ENCODE peak calls at places on chromosomes 12 and 14, in ten cellular contexts. One of them, this sample, is unnamed.

GRCh38 chr12:91074068-91074819 is 16.4 kb upstream of the KERA start:
- DNase-seq in activated naive CD8-positive, alpha-beta T cell treated with anti-CD3 and anti-CD28 coated beads for 36 hours: no peak
- DNase-seq in DMS79 treated with DMSO at 0.1 percent for 48 hours: no peak
- DNase-seq in NCI-H187: no peak
- DNase-seq in substantia nigra: no peak
- DNase-seq in cardiac fibroblast: no peak
- DNase-seq in ELR: no peak
- DNase-seq in pancreas: no peak
- DNase-seq in activated CD8-positive, alpha-beta T cell treated with anti-CD3 and anti-CD28 coated beads for 36 hours: no peak
- DNase-seq in activated CD4-positive, alpha-beta T cell treated with anti-CD3 and anti-CD28 coated beads for 1 hour: no peak
- DNase-seq in this sample: no peak

GRCh38 chr14:80275208-80275850 is 64.0 kb upstream of the DIO2 start:
- DNase-seq in DMS79 treated with DMSO at 0.1 percent for 48 hours: no peak
- DNase-seq in pancreas: no peak
- DNase-seq in substantia nigra: no peak
- DNase-seq in activated CD8-positive, alpha-beta T cell treated with anti-CD3 and anti-CD28 coated beads for 36 hours: no peak
- DNase-seq in activated CD4-positive, alpha-beta T cell treated with anti-CD3 and anti-CD28 coated beads for 1 hour: no peak
- DNase-seq in NCI-H187: no peak
- DNase-seq in ELR: peak; percentile 51
- DNase-seq in activated naive CD8-positive, alpha-beta T cell treated with anti-CD3 and anti-CD28 coated beads for 36 hours: no peak
- DNase-seq in cardiac fibroblast: peak; percentile 63
- DNase-seq in this sample: no peak

GRCh38 chr14:24300326-24300980 is 803 bp downstream of the NOP9 start:
- DNase-seq in substantia nigra: no peak
- DNase-seq in activated naive CD8-positive, alpha-beta T cell treated with anti-CD3 and anti-CD28 coated beads for 36 hours: no peak
- DNase-seq in DMS79 treated with DMSO at 0.1 percent for 48 hours: no peak
- DNase-seq in cardiac fibroblast: no peak
- DNase-seq in ELR: no peak
- DNase-seq in pancreas: no peak
- DNase-seq in activated CD4-positive, alpha-beta T cell treated with anti-CD3 and anti-CD28 coated beads for 1 hour: no peak
- DNase-seq in NCI-H187: no peak
- DNase-seq in activated CD8-positive, alpha-beta T cell treated with anti-CD3 and anti-CD28 coated beads for 36 hours: no peak
- DNase-seq in this sample: no peak

GRCh38 chr12:62983594-62983993 is 48.6 kb upstream of the PPM1H start:
- DNase-seq in activated CD8-positive, alpha-beta T cell treated with anti-CD3 and anti-CD28 coated beads for 36 hours: peak; percentile 1
- DNase-seq in ELR: peak; percentile 19
- DNase-seq in activated CD4-positive, alpha-beta T cell treated with anti-CD3 and anti-CD28 coated beads for 1 hour: no peak
- DNase-seq in pancreas: no peak
- DNase-seq in DMS79 treated with DMSO at 0.1 percent for 48 hours: no peak
- DNase-seq in activated naive CD8-positive, alpha-beta T cell treated with anti-CD3 and anti-CD28 coated beads for 36 hours: no peak
- DNase-seq in substantia nigra: no peak
- DNase-seq in NCI-H187: no peak
- DNase-seq in cardiac fibroblast: peak; percentile 6
- DNase-seq in this sample: no peak

GRCh38 chr12:120764766-120765165 is 39.1 kb downstream of the ACADS start:
- DNase-seq in substantia nigra: no peak
- DNase-seq in cardiac fibroblast: no peak
- DNase-seq in pancreas: no peak
- DNase-seq in activated naive CD8-positive, alpha-beta T cell treated with anti-CD3 and anti-CD28 coated beads for 36 hours: no peak
- DNase-seq in activated CD8-positive, alpha-beta T cell treated with anti-CD3 and anti-CD28 coated beads for 36 hours: no peak
- DNase-seq in NCI-H187: no peak
- DNase-seq in activated CD4-positive, alpha-beta T cell treated with anti-CD3 and anti-CD28 coated beads for 1 hour: no peak
- DNase-seq in DMS79 treated with DMSO at 0.1 percent for 48 hours: no peak
- DNase-seq in ELR: no peak
- DNase-seq in this sample: no peak

GRCh38 chr12:124837958-124838803 is 25.5 kb downstream of the SCARB1 start:
- DNase-seq in activated CD8-positive, alpha-beta T cell treated with anti-CD3 and anti-CD28 coated beads for 36 hours: no peak
- DNase-seq in activated naive CD8-positive, alpha-beta T cell treated with anti-CD3 and anti-CD28 coated beads for 36 hours: no peak
- DNase-seq in ELR: peak; percentile 100
- DNase-seq in DMS79 treated with DMSO at 0.1 percent for 48 hours: peak; percentile 57
- DNase-seq in substantia nigra: no peak
- DNase-seq in activated CD4-positive, alpha-beta T cell treated with anti-CD3 and anti-CD28 coated beads for 1 hour: no peak
- DNase-seq in NCI-H187: no peak
- DNase-seq in pancreas: no peak
- DNase-seq in cardiac fibroblast: peak; percentile 97
- DNase-seq in this sample: peak; percentile 59

GRCh38 chr14:72060917-72061316 is 128.7 kb downstream of the RGS6 start:
- DNase-seq in NCI-H187: no peak
- DNase-seq in pancreas: no peak
- DNase-seq in substantia nigra: no peak
- DNase-seq in activated naive CD8-positive, alpha-beta T cell treated with anti-CD3 and anti-CD28 coated beads for 36 hours: no peak
- DNase-seq in cardiac fibroblast: no peak
- DNase-seq in ELR: no peak
- DNase-seq in DMS79 treated with DMSO at 0.1 percent for 48 hours: no peak
- DNase-seq in activated CD4-positive, alpha-beta T cell treated with anti-CD3 and anti-CD28 coated beads for 1 hour: no peak
- DNase-seq in activated CD8-positive, alpha-beta T cell treated with anti-CD3 and anti-CD28 coated beads for 36 hours: no peak
- DNase-seq in this sample: no peak

GRCh38 chr12:32298917-32299316 is 100.4 kb upstream of the FGD4 start:
- DNase-seq in cardiac fibroblast: no peak
- DNase-seq in pancreas: no peak
- DNase-seq in activated CD4-positive, alpha-beta T cell treated with anti-CD3 and anti-CD28 coated beads for 1 hour: no peak
- DNase-seq in NCI-H187: no peak
- DNase-seq in substantia nigra: no peak
- DNase-seq in activated CD8-positive, alpha-beta T cell treated with anti-CD3 and anti-CD28 coated beads for 36 hours: no peak
- DNase-seq in DMS79 treated with DMSO at 0.1 percent for 48 hours: no peak
- DNase-seq in ELR: no peak
- DNase-seq in activated naive CD8-positive, alpha-beta T cell treated with anti-CD3 and anti-CD28 coated beads for 36 hours: no peak
- DNase-seq in this sample: no peak

GRCh38 chr12:119592232-119592631 is 1.3 kb upstream of the TMEM233 start:
- DNase-seq in pancreas: no peak
- DNase-seq in cardiac fibroblast: peak; percentile 42
- DNase-seq in activated CD8-positive, alpha-beta T cell treated with anti-CD3 and anti-CD28 coated beads for 36 hours: no peak
- DNase-seq in ELR: peak; percentile 17
- DNase-seq in NCI-H187: no peak
- DNase-seq in activated naive CD8-positive, alpha-beta T cell treated with anti-CD3 and anti-CD28 coated beads for 36 hours: no peak
- DNase-seq in DMS79 treated with DMSO at 0.1 percent for 48 hours: no peak
- DNase-seq in substantia nigra: no peak
- DNase-seq in activated CD4-positive, alpha-beta T cell treated with anti-CD3 and anti-CD28 coated beads for 1 hour: no peak
- DNase-seq in this sample: no peak

GRCh38 chr12:109241936-109242335 is 67.1 kb downstream of the FOXN4 start:
- DNase-seq in activated CD4-positive, alpha-beta T cell treated with anti-CD3 and anti-CD28 coated beads for 1 hour: no peak
- DNase-seq in ELR: no peak
- DNase-seq in substantia nigra: no peak
- DNase-seq in NCI-H187: no peak
- DNase-seq in activated CD8-positive, alpha-beta T cell treated with anti-CD3 and anti-CD28 coated beads for 36 hours: no peak
- DNase-seq in pancreas: no peak
- DNase-seq in DMS79 treated with DMSO at 0.1 percent for 48 hours: no peak
- DNase-seq in activated naive CD8-positive, alpha-beta T cell treated with anti-CD3 and anti-CD28 coated beads for 36 hours: no peak
- DNase-seq in cardiac fibroblast: no peak
- DNase-seq in this sample: no peak

GRCh38 chr14:38409081-38409705 is 153.3 kb upstream of the CLEC14A start:
- DNase-seq in pancreas: no peak
- DNase-seq in cardiac fibroblast: peak; percentile 31
- DNase-seq in activated CD4-positive, alpha-beta T cell treated with anti-CD3 and anti-CD28 coated beads for 1 hour: no peak
- DNase-seq in activated naive CD8-positive, alpha-beta T cell treated with anti-CD3 and anti-CD28 coated beads for 36 hours: no peak
- DNase-seq in substantia nigra: no peak
- DNase-seq in activated CD8-positive, alpha-beta T cell treated with anti-CD3 and anti-CD28 coated beads for 36 hours: no peak
- DNase-seq in DMS79 treated with DMSO at 0.1 percent for 48 hours: peak; percentile 31
- DNase-seq in ELR: no peak
- DNase-seq in NCI-H187: no peak
- DNase-seq in this sample: no peak

GRCh38 chr12:49131973-49132461 is 822 bp upstream of the TUBA1B start:
- DNase-seq in NCI-H187: no peak
- DNase-seq in activated CD8-positive, alpha-beta T cell treated with anti-CD3 and anti-CD28 coated beads for 36 hours: no peak
- DNase-seq in pancreas: no peak
- DNase-seq in substantia nigra: no peak
- DNase-seq in activated naive CD8-positive, alpha-beta T cell treated with anti-CD3 and anti-CD28 coated beads for 36 hours: no peak
- DNase-seq in activated CD4-positive, alpha-beta T cell treated with anti-CD3 and anti-CD28 coated beads for 1 hour: no peak
- DNase-seq in cardiac fibroblast: peak; percentile 69
- DNase-seq in ELR: peak; percentile 64
- DNase-seq in DMS79 treated with DMSO at 0.1 percent for 48 hours: peak; percentile 75
- DNase-seq in this sample: peak; percentile 32

GRCh38 chr12:10205251-10205807 is 7.3 kb upstream of the GABARAPL1 start:
- DNase-seq in ELR: peak; percentile 88
- DNase-seq in activated CD4-positive, alpha-beta T cell treated with anti-CD3 and anti-CD28 coated beads for 1 hour: no peak
- DNase-seq in activated naive CD8-positive, alpha-beta T cell treated with anti-CD3 and anti-CD28 coated beads for 36 hours: no peak
- DNase-seq in substantia nigra: no peak
- DNase-seq in cardiac fibroblast: peak; percentile 82
- DNase-seq in pancreas: no peak
- DNase-seq in NCI-H187: no peak
- DNase-seq in activated CD8-positive, alpha-beta T cell treated with anti-CD3 and anti-CD28 coated beads for 36 hours: no peak
- DNase-seq in DMS79 treated with DMSO at 0.1 percent for 48 hours: no peak
- DNase-seq in this sample: no peak

GRCh38 chr12:58564721-58565120 is 355.6 kb downstream of the LRIG3 start:
- DNase-seq in DMS79 treated with DMSO at 0.1 percent for 48 hours: no peak
- DNase-seq in cardiac fibroblast: peak; percentile 47
- DNase-seq in substantia nigra: no peak
- DNase-seq in activated CD4-positive, alpha-beta T cell treated with anti-CD3 and anti-CD28 coated beads for 1 hour: no peak
- DNase-seq in NCI-H187: no peak
- DNase-seq in activated naive CD8-positive, alpha-beta T cell treated with anti-CD3 and anti-CD28 coated beads for 36 hours: no peak
- DNase-seq in ELR: no peak
- DNase-seq in activated CD8-positive, alpha-beta T cell treated with anti-CD3 and anti-CD28 coated beads for 36 hours: no peak
- DNase-seq in pancreas: no peak
- DNase-seq in this sample: no peak

GRCh38 chr14:21268612-21269251 is 510 bp downstream of the HNRNPC start:
- DNase-seq in activated CD4-positive, alpha-beta T cell treated with anti-CD3 and anti-CD28 coated beads for 1 hour: no peak
- DNase-seq in NCI-H187: peak; percentile 77
- DNase-seq in pancreas: no peak
- DNase-seq in ELR: peak; percentile 72
- DNase-seq in substantia nigra: no peak
- DNase-seq in cardiac fibroblast: peak; percentile 78
- DNase-seq in activated CD8-positive, alpha-beta T cell treated with anti-CD3 and anti-CD28 coated beads for 36 hours: peak; percentile 60
- DNase-seq in DMS79 treated with DMSO at 0.1 percent for 48 hours: peak; percentile 57
- DNase-seq in activated naive CD8-positive, alpha-beta T cell treated with anti-CD3 and anti-CD28 coated beads for 36 hours: no peak
- DNase-seq in this sample: peak; percentile 56

GRCh38 chr14:63777024-63777423 is 49.2 kb upstream of the SGPP1 start:
- DNase-seq in ELR: peak; percentile 69
- DNase-seq in cardiac fibroblast: peak; percentile 61
- DNase-seq in pancreas: no peak
- DNase-seq in activated naive CD8-positive, alpha-beta T cell treated with anti-CD3 and anti-CD28 coated beads for 36 hours: no peak
- DNase-seq in activated CD8-positive, alpha-beta T cell treated with anti-CD3 and anti-CD28 coated beads for 36 hours: no peak
- DNase-seq in NCI-H187: no peak
- DNase-seq in DMS79 treated with DMSO at 0.1 percent for 48 hours: no peak
- DNase-seq in substantia nigra: no peak
- DNase-seq in activated CD4-positive, alpha-beta T cell treated with anti-CD3 and anti-CD28 coated beads for 1 hour: no peak
- DNase-seq in this sample: no peak

GRCh38 chr12:9760699-9761406 is at the start of gene CD69:
- DNase-seq in NCI-H187: no peak
- DNase-seq in activated naive CD8-positive, alpha-beta T cell treated with anti-CD3 and anti-CD28 coated beads for 36 hours: peak; percentile 82
- DNase-seq in DMS79 treated with DMSO at 0.1 percent for 48 hours: no peak
- DNase-seq in cardiac fibroblast: no peak
- DNase-seq in pancreas: no peak
- DNase-seq in activated CD8-positive, alpha-beta T cell treated with anti-CD3 and anti-CD28 coated beads for 36 hours: peak; percentile 89
- DNase-seq in substantia nigra: no peak
- DNase-seq in ELR: peak; percentile 39
- DNase-seq in activated CD4-positive, alpha-beta T cell treated with anti-CD3 and anti-CD28 coated beads for 1 hour: peak; percentile 71
- DNase-seq in this sample: no peak

GRCh38 chr12:104372721-104373335 is 69.3 kb downstream of the EID3 start:
- DNase-seq in activated CD8-positive, alpha-beta T cell treated with anti-CD3 and anti-CD28 coated beads for 36 hours: no peak
- DNase-seq in activated CD4-positive, alpha-beta T cell treated with anti-CD3 and anti-CD28 coated beads for 1 hour: no peak
- DNase-seq in NCI-H187: no peak
- DNase-seq in pancreas: no peak
- DNase-seq in activated naive CD8-positive, alpha-beta T cell treated with anti-CD3 and anti-CD28 coated beads for 36 hours: no peak
- DNase-seq in cardiac fibroblast: no peak
- DNase-seq in DMS79 treated with DMSO at 0.1 percent for 48 hours: no peak
- DNase-seq in substantia nigra: no peak
- DNase-seq in ELR: no peak
- DNase-seq in this sample: no peak

GRCh38 chr14:52043690-52044089 is 25.2 kb downstream of the NID2 start:
- DNase-seq in cardiac fibroblast: peak; percentile 49
- DNase-seq in activated CD8-positive, alpha-beta T cell treated with anti-CD3 and anti-CD28 coated beads for 36 hours: peak; percentile 28
- DNase-seq in ELR: peak; percentile 64
- DNase-seq in NCI-H187: peak; percentile 3
- DNase-seq in activated CD4-positive, alpha-beta T cell treated with anti-CD3 and anti-CD28 coated beads for 1 hour: no peak
- DNase-seq in pancreas: no peak
- DNase-seq in DMS79 treated with DMSO at 0.1 percent for 48 hours: no peak
- DNase-seq in activated naive CD8-positive, alpha-beta T cell treated with anti-CD3 and anti-CD28 coated beads for 36 hours: peak; percentile 30
- DNase-seq in substantia nigra: no peak
- DNase-seq in this sample: peak; percentile 60

GRCh38 chr12:14841761-14842160 is 1.6 kb downstream of the ART4 start:
- DNase-seq in pancreas: no peak
- DNase-seq in activated CD8-positive, alpha-beta T cell treated with anti-CD3 and anti-CD28 coated beads for 36 hours: no peak
- DNase-seq in cardiac fibroblast: peak; percentile 92
- DNase-seq in DMS79 treated with DMSO at 0.1 percent for 48 hours: no peak
- DNase-seq in substantia nigra: no peak
- DNase-seq in activated CD4-positive, alpha-beta T cell treated with anti-CD3 and anti-CD28 coated beads for 1 hour: no peak
- DNase-seq in NCI-H187: no peak
- DNase-seq in ELR: peak; percentile 84
- DNase-seq in activated naive CD8-positive, alpha-beta T cell treated with anti-CD3 and anti-CD28 coated beads for 36 hours: no peak
- DNase-seq in this sample: no peak

GRCh38 chr14:33509927-33510535 is 440.8 kb downstream of the EGLN3 start:
- DNase-seq in ELR: peak; percentile 27
- DNase-seq in cardiac fibroblast: peak; percentile 86
- DNase-seq in NCI-H187: no peak
- DNase-seq in activated CD4-positive, alpha-beta T cell treated with anti-CD3 and anti-CD28 coated beads for 1 hour: no peak
- DNase-seq in substantia nigra: no peak
- DNase-seq in activated CD8-positive, alpha-beta T cell treated with anti-CD3 and anti-CD28 coated beads for 36 hours: no peak
- DNase-seq in pancreas: no peak
- DNase-seq in DMS79 treated with DMSO at 0.1 percent for 48 hours: no peak
- DNase-seq in activated naive CD8-positive, alpha-beta T cell treated with anti-CD3 and anti-CD28 coated beads for 36 hours: no peak
- DNase-seq in this sample: no peak

GRCh38 chr14:58815781-58816297 is 178.1 kb downstream of the DACT1 start:
- DNase-seq in NCI-H187: no peak
- DNase-seq in substantia nigra: no peak
- DNase-seq in pancreas: no peak
- DNase-seq in activated CD4-positive, alpha-beta T cell treated with anti-CD3 and anti-CD28 coated beads for 1 hour: no peak
- DNase-seq in cardiac fibroblast: no peak
- DNase-seq in DMS79 treated with DMSO at 0.1 percent for 48 hours: no peak
- DNase-seq in activated naive CD8-positive, alpha-beta T cell treated with anti-CD3 and anti-CD28 coated beads for 36 hours: no peak
- DNase-seq in ELR: no peak
- DNase-seq in activated CD8-positive, alpha-beta T cell treated with anti-CD3 and anti-CD28 coated beads for 36 hours: no peak
- DNase-seq in this sample: no peak

GRCh38 chr14:36316131-36316530 is 4.3 kb downstream of the MBIP start:
- DNase-seq in DMS79 treated with DMSO at 0.1 percent for 48 hours: peak; percentile 100
- DNase-seq in ELR: no peak
- DNase-seq in activated naive CD8-positive, alpha-beta T cell treated with anti-CD3 and anti-CD28 coated beads for 36 hours: peak; percentile 4
- DNase-seq in activated CD4-positive, alpha-beta T cell treated with anti-CD3 and anti-CD28 coated beads for 1 hour: no peak
- DNase-seq in activated CD8-positive, alpha-beta T cell treated with anti-CD3 and anti-CD28 coated beads for 36 hours: peak; percentile 12
- DNase-seq in NCI-H187: peak; percentile 88
- DNase-seq in substantia nigra: no peak
- DNase-seq in cardiac fibroblast: no peak
- DNase-seq in pancreas: no peak
- DNase-seq in this sample: no peak

GRCh38 chr14:72925171-72925759 is 999 bp upstream of the DCAF4 start:
- DNase-seq in pancreas: no peak
- DNase-seq in activated CD4-positive, alpha-beta T cell treated with anti-CD3 and anti-CD28 coated beads for 1 hour: no peak
- DNase-seq in substantia nigra: no peak
- DNase-seq in cardiac fibroblast: no peak
- DNase-seq in activated naive CD8-positive, alpha-beta T cell treated with anti-CD3 and anti-CD28 coated beads for 36 hours: no peak
- DNase-seq in NCI-H187: no peak
- DNase-seq in activated CD8-positive, alpha-beta T cell treated with anti-CD3 and anti-CD28 coated beads for 36 hours: no peak
- DNase-seq in ELR: no peak
- DNase-seq in DMS79 treated with DMSO at 0.1 percent for 48 hours: no peak
- DNase-seq in this sample: no peak

GRCh38 chr12:128795530-128796361 is 28.0 kb downstream of the SLC15A4 start:
- DNase-seq in substantia nigra: no peak
- DNase-seq in pancreas: no peak
- DNase-seq in activated naive CD8-positive, alpha-beta T cell treated with anti-CD3 and anti-CD28 coated beads for 36 hours: no peak
- DNase-seq in DMS79 treated with DMSO at 0.1 percent for 48 hours: no peak
- DNase-seq in activated CD4-positive, alpha-beta T cell treated with anti-CD3 and anti-CD28 coated beads for 1 hour: no peak
- DNase-seq in NCI-H187: no peak
- DNase-seq in cardiac fibroblast: no peak
- DNase-seq in activated CD8-positive, alpha-beta T cell treated with anti-CD3 and anti-CD28 coated beads for 36 hours: no peak
- DNase-seq in ELR: no peak
- DNase-seq in this sample: no peak

GRCh38 chr12:110123861-110124183 is 335 bp upstream of the IFT81 start:
- DNase-seq in cardiac fibroblast: no peak
- DNase-seq in pancreas: no peak
- DNase-seq in activated CD4-positive, alpha-beta T cell treated with anti-CD3 and anti-CD28 coated beads for 1 hour: no peak
- DNase-seq in ELR: no peak
- DNase-seq in activated CD8-positive, alpha-beta T cell treated with anti-CD3 and anti-CD28 coated beads for 36 hours: no peak
- DNase-seq in substantia nigra: no peak
- DNase-seq in NCI-H187: no peak
- DNase-seq in DMS79 treated with DMSO at 0.1 percent for 48 hours: no peak
- DNase-seq in activated naive CD8-positive, alpha-beta T cell treated with anti-CD3 and anti-CD28 coated beads for 36 hours: no peak
- DNase-seq in this sample: no peak

GRCh38 chr12:30614031-30614430 is 81.6 kb downstream of the IPO8 start:
- DNase-seq in pancreas: no peak
- DNase-seq in substantia nigra: no peak
- DNase-seq in NCI-H187: no peak
- DNase-seq in DMS79 treated with DMSO at 0.1 percent for 48 hours: no peak
- DNase-seq in activated CD4-positive, alpha-beta T cell treated with anti-CD3 and anti-CD28 coated beads for 1 hour: no peak
- DNase-seq in cardiac fibroblast: no peak
- DNase-seq in ELR: no peak
- DNase-seq in activated CD8-positive, alpha-beta T cell treated with anti-CD3 and anti-CD28 coated beads for 36 hours: no peak
- DNase-seq in activated naive CD8-positive, alpha-beta T cell treated with anti-CD3 and anti-CD28 coated beads for 36 hours: no peak
- DNase-seq in this sample: no peak

GRCh38 chr12:13211191-13211858 is 14.8 kb downstream of the EMP1 start:
- DNase-seq in ELR: peak; percentile 68
- DNase-seq in pancreas: no peak
- DNase-seq in activated CD8-positive, alpha-beta T cell treated with anti-CD3 and anti-CD28 coated beads for 36 hours: peak; percentile 23
- DNase-seq in DMS79 treated with DMSO at 0.1 percent for 48 hours: no peak
- DNase-seq in NCI-H187: no peak
- DNase-seq in cardiac fibroblast: peak; percentile 53
- DNase-seq in substantia nigra: no peak
- DNase-seq in activated CD4-positive, alpha-beta T cell treated with anti-CD3 and anti-CD28 coated beads for 1 hour: no peak
- DNase-seq in activated naive CD8-positive, alpha-beta T cell treated with anti-CD3 and anti-CD28 coated beads for 36 hours: no peak
- DNase-seq in this sample: no peak